ENCODE peak calls at places on chromosome 13, in nine cellular contexts. I, Z, A, K, L, Q, S, H and O are unnamed samples.

GRCh38 chr13:80109313-80109712 is 231.6 kb downstream of the SPRY2 start:
- DNase-seq in I (no peak), Z (no peak), A (no peak), K (no peak), L (no peak), Q (no peak), S (no peak), H (no peak), O (no peak)

GRCh38 chr13:71517004-71517403 is 350.0 kb downstream of the DACH1 start:
- DNase-seq in I (no peak), Z (peak; percentile 32), A (no peak), K (no peak), L (no peak), Q (peak; percentile 24), S (no peak), H (no peak), O (no peak)

GRCh38 chr13:109383683-109384082 is 402.7 kb downstream of the IRS2 start:
- DNase-seq in I (no peak), Z (no peak), A (no peak), K (no peak), L (peak; percentile 21), Q (no peak), S (no peak), H (peak; percentile 33), O (no peak)

GRCh38 chr13:46964789-46965527 is 68.1 kb upstream of the HTR2A start:
- DNase-seq in I (no peak), Z (no peak), A (no peak), K (no peak), L (no peak), Q (no peak), S (no peak), H (no peak), O (no peak)

GRCh38 chr13:29479716-29480492 is 115.6 kb downstream of the SLC7A1 start:
- DNase-seq in I (no peak), Z (no peak), A (no peak), K (no peak), L (no peak), Q (no peak), S (no peak), H (no peak), O (no peak)

GRCh38 chr13:82480415-82480814 is 1401.9 kb downstream of the SLITRK1 start:
- DNase-seq in I (no peak), Z (no peak), A (no peak), K (no peak), L (no peak), Q (no peak), S (no peak), H (no peak), O (no peak)

GRCh38 chr13:73268306-73268705 is 209.5 kb downstream of the KLF5 start:
- DNase-seq in I (no peak), Z (peak; percentile 58), A (peak; percentile 47), K (no peak), L (no peak), Q (peak; percentile 63), S (no peak), H (no peak), O (no peak)

GRCh38 chr13:52348983-52349780 is 56.8 kb downstream of the THSD1 start:
- DNase-seq in I (no peak), Z (peak; percentile 22), A (no peak), K (no peak), L (no peak), Q (peak; percentile 5), S (no peak), H (peak; percentile 71), O (no peak)

GRCh38 chr13:23960566-23961156 is 63.4 kb upstream of the C1QTNF9B start:
- DNase-seq in I (no peak), Z (no peak), A (no peak), K (no peak), L (no peak), Q (peak; percentile 71), S (no peak), H (peak; percentile 69), O (peak; percentile 75)

GRCh38 chr13:36432106-36432544 is at the start of gene CCNA1:
- DNase-seq in I (peak; percentile 37), Z (peak; percentile 19), A (peak; percentile 58), K (peak; percentile 48), L (no peak), Q (no peak), S (no peak), H (peak; percentile 30), O (peak; percentile 60)

GRCh38 chr13:81488021-81488420 is 1147.1 kb upstream of the SPRY2 start:
- DNase-seq in I (no peak), Z (no peak), A (no peak), K (no peak), L (no peak), Q (no peak), S (no peak), H (peak; percentile 3), O (no peak)

GRCh38 chr13:82501804-82502203 is 1380.5 kb downstream of the SLITRK1 start:
- DNase-seq in I (no peak), Z (no peak), A (no peak), K (no peak), L (no peak), Q (no peak), S (no peak), H (no peak), O (no peak)

GRCh38 chr13:19159761-19160420 is 21.7 kb downstream of the TUBA3C start:
- DNase-seq in I (peak; percentile 20), Z (no peak), A (no peak), K (no peak), L (no peak), Q (no peak), S (no peak), H (no peak), O (no peak)

GRCh38 chr13:19157461-19157860 is 24.2 kb downstream of the TUBA3C start:
- DNase-seq in I (no peak), Z (no peak), A (no peak), K (no peak), L (no peak), Q (no peak), S (no peak), H (no peak), O (no peak)

GRCh38 chr13:19158006-19158405 is 23.6 kb downstream of the TUBA3C start:
- DNase-seq in I (no peak), Z (no peak), A (no peak), K (no peak), L (no peak), Q (no peak), S (no peak), H (no peak), O (no peak)

GRCh38 chr13:19159181-19159580 is 22.4 kb downstream of the TUBA3C start:
- DNase-seq in I (peak; percentile 14), Z (no peak), A (no peak), K (no peak), L (no peak), Q (no peak), S (no peak), H (no peak), O (no peak)

DNA sequence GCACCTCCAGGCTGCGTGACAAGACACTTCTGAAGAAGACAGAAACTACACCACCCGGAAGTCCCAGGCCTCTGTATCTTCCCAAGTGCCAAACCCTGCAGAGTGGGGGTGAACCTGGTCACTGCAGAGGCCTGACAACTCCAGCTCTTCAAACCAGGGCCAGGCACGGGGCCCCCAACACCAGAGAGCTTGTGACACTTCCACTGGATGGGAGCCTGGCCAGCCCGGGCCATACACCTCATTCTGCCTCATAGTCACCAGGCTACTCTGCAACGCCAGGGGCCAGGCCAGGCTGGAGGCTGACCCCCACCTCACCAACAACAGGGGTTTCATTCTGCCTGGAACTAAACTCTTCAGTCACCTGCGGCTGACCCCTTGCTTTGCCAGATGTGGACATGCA is 23.1 kb downstream of the TUBA3C start:
- DNase-seq in I (peak; percentile 18), Z (no peak), A (no peak), K (no peak), L (no peak), Q (no peak), S (no peak), H (no peak), O (no peak)
- H3K9me3 ChIP-seq in I (no peaks in the 10 kb centered on the region), Z (no peaks in the 10 kb centered on the region), A (peaks cover 10% of the 10 kb centered on the region), K (no peaks in the 10 kb centered on the region), L (peaks cover 93% of the 10 kb centered on the region), Q (peaks cover 79% of the 10 kb centered on the region), S (no peaks in the 10 kb centered on the region), H (no peaks in the 10 kb centered on the region), O (peaks cover under 1% of the 10 kb centered on the region)

GRCh38 chr13:48446454-48446853 is 33.5 kb upstream of the LPAR6 start:
- DNase-seq in I (no peak), Z (no peak), A (no peak), K (no peak), L (peak; percentile 39), Q (no peak), S (no peak), H (no peak), O (no peak)

GRCh38 chr13:48448963-48449614 is 36.2 kb upstream of the LPAR6 start:
- DNase-seq in I (no peak), Z (no peak), A (no peak), K (no peak), L (peak; percentile 11), Q (no peak), S (no peak), H (no peak), O (no peak)

GRCh38 chr13:48443442-48444208 is 30.7 kb upstream of the LPAR6 start:
- DNase-seq in I (no peak), Z (no peak), A (no peak), K (no peak), L (no peak), Q (no peak), S (no peak), H (no peak), O (no peak)

GRCh38 chr13:48449656-48450055 is 36.7 kb upstream of the LPAR6 start:
- DNase-seq in I (no peak), Z (no peak), A (no peak), K (no peak), L (no peak), Q (no peak), S (no peak), H (no peak), O (no peak)

GRCh38 chr13:48448285-48448962 is 35.5 kb upstream of the LPAR6 start:
- DNase-seq in I (no peak), Z (no peak), A (no peak), K (no peak), L (no peak), Q (no peak), S (no peak), H (no peak), O (no peak)
- H3K9me3 ChIP-seq in I (no peaks in the 10 kb centered on the region), Z (no peaks in the 10 kb centered on the region), A (no peaks in the 10 kb centered on the region), K (no peaks in the 10 kb centered on the region), L (no peaks in the 10 kb centered on the region), Q (peaks cover 17% of the 10 kb centered on the region), S (peaks cover 9% of the 10 kb centered on the region), H (peaks cover 10% of the 10 kb centered on the region), O (no peaks in the 10 kb centered on the region)

DNA sequence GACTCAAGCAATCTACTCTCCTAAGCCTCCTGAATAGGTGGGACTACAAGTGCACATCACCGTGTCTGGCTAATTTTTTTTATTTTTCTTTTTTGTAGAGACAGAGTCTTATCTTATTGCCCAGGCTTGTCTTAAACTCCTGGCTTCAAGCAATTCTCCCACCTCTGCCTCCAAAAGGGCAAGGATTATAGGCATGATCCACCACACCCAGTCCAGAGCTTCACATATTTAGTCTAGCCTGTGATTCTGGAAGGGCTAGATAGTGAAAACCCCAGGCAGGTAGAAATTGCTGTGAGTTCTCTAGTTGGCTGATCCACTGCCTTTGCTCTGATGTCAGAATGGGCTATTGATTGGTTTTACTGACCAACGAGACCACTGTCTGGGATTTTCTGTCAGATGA is 854.6 kb upstream of the MIR17HG start:
- DNase-seq in I (no peak), Z (no peak), A (no peak), K (no peak), L (no peak), Q (no peak), S (no peak), H (no peak), O (no peak)
- H3K9me3 ChIP-seq in I (no peaks in the 10 kb centered on the region), Z (no peaks in the 10 kb centered on the region), A (no peaks in the 10 kb centered on the region), K (no peaks in the 10 kb centered on the region), L (no peaks in the 10 kb centered on the region), Q (peaks cover 2% of the 10 kb centered on the region), S (peaks cover 3% of the 10 kb centered on the region), H (no peaks in the 10 kb centered on the region), O (no peaks in the 10 kb centered on the region)

GRCh38 chr13:99072356-99072755 is 94.5 kb upstream of the DOCK9 start:
- DNase-seq in I (no peak), Z (no peak), A (no peak), K (no peak), L (no peak), Q (no peak), S (no peak), H (no peak), O (no peak)
- H3K9me3 ChIP-seq in I (no peaks in the 10 kb centered on the region), Z (no peaks in the 10 kb centered on the region), A (no peaks in the 10 kb centered on the region), K (no peaks in the 10 kb centered on the region), L (peaks cover 7% of the 10 kb centered on the region), Q (no peaks in the 10 kb centered on the region), S (no peaks in the 10 kb centered on the region), H (no peaks in the 10 kb centered on the region), O (no peaks in the 10 kb centered on the region)